ENCODE peak calls at places on chromosomes 4 and X, in ten cellular contexts. One of them, this sample, is unnamed.

GRCh38 chr4:169128902-169129301 is 118.8 kb upstream of the CBR4 start:
- DNase-seq in lung: no peak
- DNase-seq in fibroblast of the conjunctiva: peak
- DNase-seq in D341Med: no peak
- DNase-seq in stimulated activated CD4-positive, alpha-beta T cell treated with anti-CD3 and anti-CD28 coated beads, Interleukin-4, amount 100 ng/mL, for 4 hours: no peak
- DNase-seq in iris pigment epithelial cell: no peak
- DNase-seq in naive thymus-derived CD8-positive, alpha-beta T cell: no peak
- DNase-seq in substantia nigra: no peak
- DNase-seq in choroid plexus epithelial cell: no peak
- DNase-seq in hypothalamus: no peak
- DNase-seq in this sample: no peak

GRCh38 chrX:128464091-128464490 is 411.9 kb upstream of the ACTRT1 start:
- DNase-seq in lung: no peak
- DNase-seq in fibroblast of the conjunctiva: no peak
- DNase-seq in D341Med: no peak
- DNase-seq in stimulated activated CD4-positive, alpha-beta T cell treated with anti-CD3 and anti-CD28 coated beads, Interleukin-4, amount 100 ng/mL, for 4 hours: no peak
- DNase-seq in iris pigment epithelial cell: peak
- DNase-seq in naive thymus-derived CD8-positive, alpha-beta T cell: no peak
- DNase-seq in substantia nigra: no peak
- DNase-seq in choroid plexus epithelial cell: no peak
- DNase-seq in hypothalamus: no peak
- DNase-seq in this sample: no peak

GRCh38 chr4:80268081-80268823 is 1.8 kb downstream of the FGF5 start:
- DNase-seq in lung: no peak
- DNase-seq in fibroblast of the conjunctiva: no peak
- DNase-seq in D341Med: no peak
- DNase-seq in stimulated activated CD4-positive, alpha-beta T cell treated with anti-CD3 and anti-CD28 coated beads, Interleukin-4, amount 100 ng/mL, for 4 hours: no peak
- DNase-seq in iris pigment epithelial cell: peak
- DNase-seq in naive thymus-derived CD8-positive, alpha-beta T cell: no peak
- DNase-seq in substantia nigra: no peak
- DNase-seq in choroid plexus epithelial cell: no peak
- DNase-seq in hypothalamus: no peak
- DNase-seq in this sample: no peak

GRCh38 chr4:118745357-118745756 is 60.2 kb downstream of the METTL14 start:
- DNase-seq in lung: no peak
- DNase-seq in fibroblast of the conjunctiva: no peak
- DNase-seq in D341Med: no peak
- DNase-seq in stimulated activated CD4-positive, alpha-beta T cell treated with anti-CD3 and anti-CD28 coated beads, Interleukin-4, amount 100 ng/mL, for 4 hours: no peak
- DNase-seq in iris pigment epithelial cell: peak
- DNase-seq in naive thymus-derived CD8-positive, alpha-beta T cell: no peak
- DNase-seq in substantia nigra: no peak
- DNase-seq in choroid plexus epithelial cell: no peak
- DNase-seq in hypothalamus: no peak
- DNase-seq in this sample: no peak

GRCh38 chr4:78644744-78645330 is 93.3 kb downstream of the ANXA3 start:
- DNase-seq in lung: peak
- DNase-seq in fibroblast of the conjunctiva: peak
- DNase-seq in D341Med: peak
- DNase-seq in stimulated activated CD4-positive, alpha-beta T cell treated with anti-CD3 and anti-CD28 coated beads, Interleukin-4, amount 100 ng/mL, for 4 hours: peak
- DNase-seq in iris pigment epithelial cell: peak
- DNase-seq in naive thymus-derived CD8-positive, alpha-beta T cell: peak
- DNase-seq in substantia nigra: peak
- DNase-seq in choroid plexus epithelial cell: peak
- DNase-seq in hypothalamus: no peak
- DNase-seq in this sample: peak

GRCh38 chrX:111282141-111282540 is 11.9 kb upstream of the CAPN6 start:
- DNase-seq in lung: no peak
- DNase-seq in fibroblast of the conjunctiva: no peak
- DNase-seq in D341Med: no peak
- DNase-seq in stimulated activated CD4-positive, alpha-beta T cell treated with anti-CD3 and anti-CD28 coated beads, Interleukin-4, amount 100 ng/mL, for 4 hours: no peak
- DNase-seq in iris pigment epithelial cell: no peak
- DNase-seq in naive thymus-derived CD8-positive, alpha-beta T cell: no peak
- DNase-seq in substantia nigra: no peak
- DNase-seq in choroid plexus epithelial cell: no peak
- DNase-seq in hypothalamus: no peak
- DNase-seq in this sample: no peak

GRCh38 chr4:123954220-123954619 is 557.6 kb downstream of the SPRY1 start:
- DNase-seq in lung: no peak
- DNase-seq in fibroblast of the conjunctiva: no peak
- DNase-seq in D341Med: no peak
- DNase-seq in stimulated activated CD4-positive, alpha-beta T cell treated with anti-CD3 and anti-CD28 coated beads, Interleukin-4, amount 100 ng/mL, for 4 hours: no peak
- DNase-seq in iris pigment epithelial cell: no peak
- DNase-seq in naive thymus-derived CD8-positive, alpha-beta T cell: no peak
- DNase-seq in substantia nigra: no peak
- DNase-seq in choroid plexus epithelial cell: no peak
- DNase-seq in hypothalamus: no peak
- DNase-seq in this sample: no peak

GRCh38 chrX:150405576-150405975 is 42.5 kb downstream of the MAMLD1 start:
- DNase-seq in lung: no peak
- DNase-seq in fibroblast of the conjunctiva: no peak
- DNase-seq in D341Med: no peak
- DNase-seq in stimulated activated CD4-positive, alpha-beta T cell treated with anti-CD3 and anti-CD28 coated beads, Interleukin-4, amount 100 ng/mL, for 4 hours: no peak
- DNase-seq in iris pigment epithelial cell: no peak
- DNase-seq in naive thymus-derived CD8-positive, alpha-beta T cell: no peak
- DNase-seq in substantia nigra: no peak
- DNase-seq in choroid plexus epithelial cell: no peak
- DNase-seq in hypothalamus: no peak
- DNase-seq in this sample: no peak

GRCh38 chr4:88219099-88219498 is 60.7 kb upstream of the ABCG2 start:
- DNase-seq in lung: no peak
- DNase-seq in fibroblast of the conjunctiva: peak
- DNase-seq in D341Med: peak
- DNase-seq in stimulated activated CD4-positive, alpha-beta T cell treated with anti-CD3 and anti-CD28 coated beads, Interleukin-4, amount 100 ng/mL, for 4 hours: no peak
- DNase-seq in iris pigment epithelial cell: peak
- DNase-seq in naive thymus-derived CD8-positive, alpha-beta T cell: no peak
- DNase-seq in substantia nigra: no peak
- DNase-seq in choroid plexus epithelial cell: peak
- DNase-seq in hypothalamus: no peak
- DNase-seq in this sample: no peak

GRCh38 chr4:67343162-67343561 is 202.1 kb downstream of the CENPC start:
- DNase-seq in lung: no peak
- DNase-seq in fibroblast of the conjunctiva: no peak
- DNase-seq in D341Med: no peak
- DNase-seq in stimulated activated CD4-positive, alpha-beta T cell treated with anti-CD3 and anti-CD28 coated beads, Interleukin-4, amount 100 ng/mL, for 4 hours: no peak
- DNase-seq in iris pigment epithelial cell: no peak
- DNase-seq in naive thymus-derived CD8-positive, alpha-beta T cell: no peak
- DNase-seq in substantia nigra: no peak
- DNase-seq in choroid plexus epithelial cell: no peak
- DNase-seq in hypothalamus: no peak
- DNase-seq in this sample: no peak

GRCh38 chr4:28518781-28519180 is 1658.1 kb downstream of the STIM2 start:
- DNase-seq in lung: no peak
- DNase-seq in fibroblast of the conjunctiva: no peak
- DNase-seq in D341Med: no peak
- DNase-seq in stimulated activated CD4-positive, alpha-beta T cell treated with anti-CD3 and anti-CD28 coated beads, Interleukin-4, amount 100 ng/mL, for 4 hours: no peak
- DNase-seq in iris pigment epithelial cell: peak
- DNase-seq in naive thymus-derived CD8-positive, alpha-beta T cell: no peak
- DNase-seq in substantia nigra: no peak
- DNase-seq in choroid plexus epithelial cell: peak
- DNase-seq in hypothalamus: no peak
- DNase-seq in this sample: no peak

GRCh38 chr4:139665690-139666529 is at the start of gene MGST2:
- DNase-seq in lung: peak
- DNase-seq in fibroblast of the conjunctiva: no peak
- DNase-seq in D341Med: no peak
- DNase-seq in stimulated activated CD4-positive, alpha-beta T cell treated with anti-CD3 and anti-CD28 coated beads, Interleukin-4, amount 100 ng/mL, for 4 hours: no peak
- DNase-seq in iris pigment epithelial cell: peak
- DNase-seq in naive thymus-derived CD8-positive, alpha-beta T cell: no peak
- DNase-seq in substantia nigra: peak
- DNase-seq in choroid plexus epithelial cell: peak
- DNase-seq in hypothalamus: peak
- DNase-seq in this sample: peak

GRCh38 chr4:83961575-83961974 is 425.7 kb downstream of the GPAT3 start:
- DNase-seq in lung: no peak
- DNase-seq in fibroblast of the conjunctiva: no peak
- DNase-seq in D341Med: no peak
- DNase-seq in stimulated activated CD4-positive, alpha-beta T cell treated with anti-CD3 and anti-CD28 coated beads, Interleukin-4, amount 100 ng/mL, for 4 hours: no peak
- DNase-seq in iris pigment epithelial cell: peak
- DNase-seq in naive thymus-derived CD8-positive, alpha-beta T cell: no peak
- DNase-seq in substantia nigra: no peak
- DNase-seq in choroid plexus epithelial cell: peak
- DNase-seq in hypothalamus: no peak
- DNase-seq in this sample: no peak

GRCh38 chrX:132119283-132119682 is 8.5 kb downstream of the FRMD7 start:
- DNase-seq in lung: no peak
- DNase-seq in fibroblast of the conjunctiva: no peak
- DNase-seq in D341Med: no peak
- DNase-seq in stimulated activated CD4-positive, alpha-beta T cell treated with anti-CD3 and anti-CD28 coated beads, Interleukin-4, amount 100 ng/mL, for 4 hours: no peak
- DNase-seq in iris pigment epithelial cell: no peak
- DNase-seq in naive thymus-derived CD8-positive, alpha-beta T cell: no peak
- DNase-seq in substantia nigra: no peak
- DNase-seq in choroid plexus epithelial cell: no peak
- DNase-seq in hypothalamus: no peak
- DNase-seq in this sample: no peak

GRCh38 chr4:1354136-1354982 is 7.4 kb downstream of the UVSSA start:
- DNase-seq in lung: no peak
- DNase-seq in fibroblast of the conjunctiva: no peak
- DNase-seq in D341Med: no peak
- DNase-seq in stimulated activated CD4-positive, alpha-beta T cell treated with anti-CD3 and anti-CD28 coated beads, Interleukin-4, amount 100 ng/mL, for 4 hours: no peak
- DNase-seq in iris pigment epithelial cell: no peak
- DNase-seq in naive thymus-derived CD8-positive, alpha-beta T cell: no peak
- DNase-seq in substantia nigra: no peak
- DNase-seq in choroid plexus epithelial cell: no peak
- DNase-seq in hypothalamus: no peak
- DNase-seq in this sample: no peak

GRCh38 chr4:100462206-100462605 is 55.6 kb downstream of the EMCN start:
- DNase-seq in lung: no peak
- DNase-seq in fibroblast of the conjunctiva: peak
- DNase-seq in D341Med: no peak
- DNase-seq in stimulated activated CD4-positive, alpha-beta T cell treated with anti-CD3 and anti-CD28 coated beads, Interleukin-4, amount 100 ng/mL, for 4 hours: no peak
- DNase-seq in iris pigment epithelial cell: peak
- DNase-seq in naive thymus-derived CD8-positive, alpha-beta T cell: no peak
- DNase-seq in substantia nigra: no peak
- DNase-seq in choroid plexus epithelial cell: no peak
- DNase-seq in hypothalamus: no peak
- DNase-seq in this sample: no peak

This sample was measured in left colon.